ENCODE peak calls at places on chromosomes 16 and 17, in eight cellular contexts. W, D, T, S, V, G, M and K are unnamed samples.

GRCh38 chr17:83106036-83106577 is 26.7 kb downstream of the METRNL start:
- DNase-seq in S (no peak), T (no peak), W (no peak), D (no peak), M (no peak), G (no peak), V (peak), K (no peak)

GRCh38 chr17:77959926-77960521 is 1.5 kb downstream of the TNRC6C start:
- DNase-seq in G (no peak), S (peak), W (no peak), T (peak), V (peak), D (no peak), M (no peak), K (no peak)

GRCh38 chr17:73201215-73202069 is 8.6 kb downstream of the COG1 start:
- DNase-seq in G (no peak), S (no peak), W (no peak), D (no peak), M (no peak), V (no peak), T (no peak), K (no peak)

GRCh38 chr17:35242158-35242804 is 591 bp upstream of the SLFN5 start:
- DNase-seq in S (peak), M (peak), D (peak), W (peak), G (peak), V (peak), T (peak), K (peak)

GRCh38 chr16:8295436-8295835 is 294.9 kb downstream of the TMEM114 start:
- DNase-seq in S (no peak), D (peak), G (no peak), V (no peak), M (no peak), T (no peak), W (no peak), K (no peak)

GRCh38 chr17:57097832-57098421 is 12.9 kb downstream of the AKAP1 start:
- DNase-seq in V (peak), W (no peak), S (no peak), T (peak), M (no peak), G (no peak), D (peak), K (no peak)

GRCh38 chr16:84800579-84800978 is 19.2 kb upstream of the CRISPLD2 start:
- DNase-seq in V (no peak), M (no peak), W (no peak), S (no peak), T (no peak), G (no peak), D (no peak), K (no peak)

GRCh38 chr16:75733305-75734141 is 7.2 kb upstream of the CPHXL start:
- DNase-seq in G (no peak), M (no peak), S (no peak), T (peak), D (peak), V (peak), W (no peak), K (no peak)

GRCh38 chr16:12515771-12516170 is 287.9 kb downstream of the CPPED1 start:
- DNase-seq in S (no peak), V (no peak), T (no peak), M (no peak), D (no peak), W (no peak), G (no peak), K (no peak)

GRCh38 chr17:55577011-55577586 is 65.8 kb upstream of the SMIM36 start:
- DNase-seq in V (peak), W (peak), S (peak), D (no peak), G (no peak), T (peak), M (no peak), K (peak)

GRCh38 chr16:82651921-82652601 is 25.3 kb downstream of the CDH13 start:
- DNase-seq in V (no peak), M (no peak), D (no peak), T (no peak), S (no peak), W (no peak), G (no peak), K (no peak)